ENCODE peak calls at places on chromosomes 16 and 17, in ten cellular contexts. One of them, this sample, is unnamed.

GRCh38 chr17:13597723-13598347 is 3.9 kb downstream of the HS3ST3A1 start:
- DNase-seq in naive B cell: no peak
- DNase-seq in foreskin keratinocyte: peak
- DNase-seq in pancreas: no peak
- DNase-seq in activated T-cell treated with anti-CD3 and anti-CD28 coated beads, Interleukin-2, amount 50 U/mL, for 72 hours: peak
- DNase-seq in activated naive CD8-positive, alpha-beta T cell treated with anti-CD3 and anti-CD28 coated beads, Interleukin-2, amount 50 U/mL, for 24 hours: peak
- DNase-seq in mammary epithelial cell: peak
- DNase-seq in activated CD4-positive, alpha-beta T cell treated with anti-CD3 and anti-CD28 coated beads, Interleukin-2, amount 50 U/mL, for 1 hour: peak
- DNase-seq in AG04450: no peak
- DNase-seq in neural crest cell: peak
- DNase-seq in this sample: no peak

GRCh38 chr17:57899822-57900221 is 50.0 kb upstream of the MRPS23 start:
- DNase-seq in naive B cell: no peak
- DNase-seq in foreskin keratinocyte: no peak
- DNase-seq in pancreas: peak
- DNase-seq in activated T-cell treated with anti-CD3 and anti-CD28 coated beads, Interleukin-2, amount 50 U/mL, for 72 hours: no peak
- DNase-seq in activated naive CD8-positive, alpha-beta T cell treated with anti-CD3 and anti-CD28 coated beads, Interleukin-2, amount 50 U/mL, for 24 hours: no peak
- DNase-seq in mammary epithelial cell: no peak
- DNase-seq in activated CD4-positive, alpha-beta T cell treated with anti-CD3 and anti-CD28 coated beads, Interleukin-2, amount 50 U/mL, for 1 hour: no peak
- DNase-seq in AG04450: no peak
- DNase-seq in neural crest cell: no peak
- DNase-seq in this sample: no peak

GRCh38 chr16:27169511-27170071 is 33.7 kb upstream of the KDM8 start:
- DNase-seq in naive B cell: peak
- DNase-seq in foreskin keratinocyte: peak
- DNase-seq in pancreas: no peak
- DNase-seq in activated T-cell treated with anti-CD3 and anti-CD28 coated beads, Interleukin-2, amount 50 U/mL, for 72 hours: peak
- DNase-seq in activated naive CD8-positive, alpha-beta T cell treated with anti-CD3 and anti-CD28 coated beads, Interleukin-2, amount 50 U/mL, for 24 hours: peak
- DNase-seq in mammary epithelial cell: peak
- DNase-seq in activated CD4-positive, alpha-beta T cell treated with anti-CD3 and anti-CD28 coated beads, Interleukin-2, amount 50 U/mL, for 1 hour: peak
- DNase-seq in AG04450: peak
- DNase-seq in neural crest cell: no peak
- DNase-seq in this sample: no peak

GRCh38 chr17:64572682-64573154 is 65.9 kb downstream of the CEP95 start:
- DNase-seq in naive B cell: no peak
- DNase-seq in foreskin keratinocyte: no peak
- DNase-seq in pancreas: no peak
- DNase-seq in activated T-cell treated with anti-CD3 and anti-CD28 coated beads, Interleukin-2, amount 50 U/mL, for 72 hours: peak
- DNase-seq in activated naive CD8-positive, alpha-beta T cell treated with anti-CD3 and anti-CD28 coated beads, Interleukin-2, amount 50 U/mL, for 24 hours: no peak
- DNase-seq in mammary epithelial cell: no peak
- DNase-seq in activated CD4-positive, alpha-beta T cell treated with anti-CD3 and anti-CD28 coated beads, Interleukin-2, amount 50 U/mL, for 1 hour: no peak
- DNase-seq in AG04450: no peak
- DNase-seq in neural crest cell: no peak
- DNase-seq in this sample: no peak

GRCh38 chr16:1188781-1189189 is 35.9 kb downstream of the CACNA1H start:
- DNase-seq in naive B cell: peak
- DNase-seq in foreskin keratinocyte: no peak
- DNase-seq in pancreas: peak
- DNase-seq in activated T-cell treated with anti-CD3 and anti-CD28 coated beads, Interleukin-2, amount 50 U/mL, for 72 hours: peak
- DNase-seq in activated naive CD8-positive, alpha-beta T cell treated with anti-CD3 and anti-CD28 coated beads, Interleukin-2, amount 50 U/mL, for 24 hours: peak
- DNase-seq in mammary epithelial cell: peak
- DNase-seq in activated CD4-positive, alpha-beta T cell treated with anti-CD3 and anti-CD28 coated beads, Interleukin-2, amount 50 U/mL, for 1 hour: peak
- DNase-seq in AG04450: no peak
- DNase-seq in neural crest cell: peak
- DNase-seq in this sample: no peak

GRCh38 chr16:87628940-87629339 is 26.6 kb downstream of the JPH3 start:
- DNase-seq in naive B cell: no peak
- DNase-seq in foreskin keratinocyte: peak
- DNase-seq in pancreas: no peak
- DNase-seq in activated T-cell treated with anti-CD3 and anti-CD28 coated beads, Interleukin-2, amount 50 U/mL, for 72 hours: no peak
- DNase-seq in activated naive CD8-positive, alpha-beta T cell treated with anti-CD3 and anti-CD28 coated beads, Interleukin-2, amount 50 U/mL, for 24 hours: no peak
- DNase-seq in mammary epithelial cell: peak
- DNase-seq in activated CD4-positive, alpha-beta T cell treated with anti-CD3 and anti-CD28 coated beads, Interleukin-2, amount 50 U/mL, for 1 hour: no peak
- DNase-seq in AG04450: no peak
- DNase-seq in neural crest cell: no peak
- DNase-seq in this sample: no peak

GRCh38 chr17:27565874-27566672 is 64.9 kb upstream of the LGALS9 start:
- DNase-seq in naive B cell: no peak
- DNase-seq in foreskin keratinocyte: no peak
- DNase-seq in pancreas: no peak
- DNase-seq in activated T-cell treated with anti-CD3 and anti-CD28 coated beads, Interleukin-2, amount 50 U/mL, for 72 hours: peak
- DNase-seq in activated naive CD8-positive, alpha-beta T cell treated with anti-CD3 and anti-CD28 coated beads, Interleukin-2, amount 50 U/mL, for 24 hours: peak
- DNase-seq in mammary epithelial cell: no peak
- DNase-seq in activated CD4-positive, alpha-beta T cell treated with anti-CD3 and anti-CD28 coated beads, Interleukin-2, amount 50 U/mL, for 1 hour: no peak
- DNase-seq in AG04450: no peak
- DNase-seq in neural crest cell: no peak
- DNase-seq in this sample: no peak

GRCh38 chr17:62882878-62883277 is 74.8 kb upstream of the MARCHF10 start:
- DNase-seq in naive B cell: no peak
- DNase-seq in foreskin keratinocyte: no peak
- DNase-seq in pancreas: no peak
- DNase-seq in activated T-cell treated with anti-CD3 and anti-CD28 coated beads, Interleukin-2, amount 50 U/mL, for 72 hours: peak
- DNase-seq in activated naive CD8-positive, alpha-beta T cell treated with anti-CD3 and anti-CD28 coated beads, Interleukin-2, amount 50 U/mL, for 24 hours: no peak
- DNase-seq in mammary epithelial cell: no peak
- DNase-seq in activated CD4-positive, alpha-beta T cell treated with anti-CD3 and anti-CD28 coated beads, Interleukin-2, amount 50 U/mL, for 1 hour: no peak
- DNase-seq in AG04450: no peak
- DNase-seq in neural crest cell: no peak
- DNase-seq in this sample: no peak

GRCh38 chr16:61460020-61460419 is 576.2 kb downstream of the CDH8 start:
- DNase-seq in naive B cell: no peak
- DNase-seq in foreskin keratinocyte: no peak
- DNase-seq in pancreas: no peak
- DNase-seq in activated T-cell treated with anti-CD3 and anti-CD28 coated beads, Interleukin-2, amount 50 U/mL, for 72 hours: no peak
- DNase-seq in activated naive CD8-positive, alpha-beta T cell treated with anti-CD3 and anti-CD28 coated beads, Interleukin-2, amount 50 U/mL, for 24 hours: no peak
- DNase-seq in mammary epithelial cell: no peak
- DNase-seq in activated CD4-positive, alpha-beta T cell treated with anti-CD3 and anti-CD28 coated beads, Interleukin-2, amount 50 U/mL, for 1 hour: no peak
- DNase-seq in AG04450: no peak
- DNase-seq in neural crest cell: no peak
- DNase-seq in this sample: no peak

GRCh38 chr16:66480265-66481080 is 53.4 kb downstream of the BEAN1 start:
- DNase-seq in naive B cell: no peak
- DNase-seq in foreskin keratinocyte: peak
- DNase-seq in pancreas: no peak
- DNase-seq in activated T-cell treated with anti-CD3 and anti-CD28 coated beads, Interleukin-2, amount 50 U/mL, for 72 hours: no peak
- DNase-seq in activated naive CD8-positive, alpha-beta T cell treated with anti-CD3 and anti-CD28 coated beads, Interleukin-2, amount 50 U/mL, for 24 hours: no peak
- DNase-seq in mammary epithelial cell: peak
- DNase-seq in activated CD4-positive, alpha-beta T cell treated with anti-CD3 and anti-CD28 coated beads, Interleukin-2, amount 50 U/mL, for 1 hour: no peak
- DNase-seq in AG04450: no peak
- DNase-seq in neural crest cell: no peak
- DNase-seq in this sample: no peak

GRCh38 chr17:68108313-68109000 is 72.9 kb downstream of the KPNA2 start:
- DNase-seq in naive B cell: no peak
- DNase-seq in foreskin keratinocyte: no peak
- DNase-seq in pancreas: no peak
- DNase-seq in activated T-cell treated with anti-CD3 and anti-CD28 coated beads, Interleukin-2, amount 50 U/mL, for 72 hours: no peak
- DNase-seq in activated naive CD8-positive, alpha-beta T cell treated with anti-CD3 and anti-CD28 coated beads, Interleukin-2, amount 50 U/mL, for 24 hours: no peak
- DNase-seq in mammary epithelial cell: no peak
- DNase-seq in activated CD4-positive, alpha-beta T cell treated with anti-CD3 and anti-CD28 coated beads, Interleukin-2, amount 50 U/mL, for 1 hour: no peak
- DNase-seq in AG04450: no peak
- DNase-seq in neural crest cell: no peak
- DNase-seq in this sample: no peak

GRCh38 chr16:55948230-55948629 is 73.1 kb upstream of the CES5A start:
- DNase-seq in naive B cell: no peak
- DNase-seq in foreskin keratinocyte: no peak
- DNase-seq in pancreas: no peak
- DNase-seq in activated T-cell treated with anti-CD3 and anti-CD28 coated beads, Interleukin-2, amount 50 U/mL, for 72 hours: no peak
- DNase-seq in activated naive CD8-positive, alpha-beta T cell treated with anti-CD3 and anti-CD28 coated beads, Interleukin-2, amount 50 U/mL, for 24 hours: no peak
- DNase-seq in mammary epithelial cell: no peak
- DNase-seq in activated CD4-positive, alpha-beta T cell treated with anti-CD3 and anti-CD28 coated beads, Interleukin-2, amount 50 U/mL, for 1 hour: no peak
- DNase-seq in AG04450: no peak
- DNase-seq in neural crest cell: no peak
- DNase-seq in this sample: no peak

GRCh38 chr17:44952946-44953475 is 5.4 kb upstream of the KIF18B start:
- DNase-seq in naive B cell: no peak
- DNase-seq in foreskin keratinocyte: no peak
- DNase-seq in pancreas: no peak
- DNase-seq in activated T-cell treated with anti-CD3 and anti-CD28 coated beads, Interleukin-2, amount 50 U/mL, for 72 hours: no peak
- DNase-seq in activated naive CD8-positive, alpha-beta T cell treated with anti-CD3 and anti-CD28 coated beads, Interleukin-2, amount 50 U/mL, for 24 hours: no peak
- DNase-seq in mammary epithelial cell: no peak
- DNase-seq in activated CD4-positive, alpha-beta T cell treated with anti-CD3 and anti-CD28 coated beads, Interleukin-2, amount 50 U/mL, for 1 hour: no peak
- DNase-seq in AG04450: no peak
- DNase-seq in neural crest cell: no peak
- DNase-seq in this sample: no peak

GRCh38 chr16:28982418-28982817 is 2.4 kb upstream of the LAT start:
- DNase-seq in naive B cell: no peak
- DNase-seq in foreskin keratinocyte: no peak
- DNase-seq in pancreas: no peak
- DNase-seq in activated T-cell treated with anti-CD3 and anti-CD28 coated beads, Interleukin-2, amount 50 U/mL, for 72 hours: no peak
- DNase-seq in activated naive CD8-positive, alpha-beta T cell treated with anti-CD3 and anti-CD28 coated beads, Interleukin-2, amount 50 U/mL, for 24 hours: no peak
- DNase-seq in mammary epithelial cell: no peak
- DNase-seq in activated CD4-positive, alpha-beta T cell treated with anti-CD3 and anti-CD28 coated beads, Interleukin-2, amount 50 U/mL, for 1 hour: no peak
- DNase-seq in AG04450: no peak
- DNase-seq in neural crest cell: no peak
- DNase-seq in this sample: no peak

GRCh38 chr16:57528499-57529323 is 7.7 kb downstream of the CCDC102A start:
- DNase-seq in naive B cell: no peak
- DNase-seq in foreskin keratinocyte: no peak
- DNase-seq in pancreas: no peak
- DNase-seq in activated T-cell treated with anti-CD3 and anti-CD28 coated beads, Interleukin-2, amount 50 U/mL, for 72 hours: no peak
- DNase-seq in activated naive CD8-positive, alpha-beta T cell treated with anti-CD3 and anti-CD28 coated beads, Interleukin-2, amount 50 U/mL, for 24 hours: no peak
- DNase-seq in mammary epithelial cell: no peak
- DNase-seq in activated CD4-positive, alpha-beta T cell treated with anti-CD3 and anti-CD28 coated beads, Interleukin-2, amount 50 U/mL, for 1 hour: no peak
- DNase-seq in AG04450: no peak
- DNase-seq in neural crest cell: no peak
- DNase-seq in this sample: no peak

GRCh38 chr17:83091257-83092141 is 12.1 kb downstream of the METRNL start:
- DNase-seq in naive B cell: no peak
- DNase-seq in foreskin keratinocyte: peak
- DNase-seq in pancreas: peak
- DNase-seq in activated T-cell treated with anti-CD3 and anti-CD28 coated beads, Interleukin-2, amount 50 U/mL, for 72 hours: no peak
- DNase-seq in activated naive CD8-positive, alpha-beta T cell treated with anti-CD3 and anti-CD28 coated beads, Interleukin-2, amount 50 U/mL, for 24 hours: no peak
- DNase-seq in mammary epithelial cell: no peak
- DNase-seq in activated CD4-positive, alpha-beta T cell treated with anti-CD3 and anti-CD28 coated beads, Interleukin-2, amount 50 U/mL, for 1 hour: no peak
- DNase-seq in AG04450: no peak
- DNase-seq in neural crest cell: no peak
- DNase-seq in this sample: no peak

GRCh38 chr16:17369441-17369951 is 101.3 kb downstream of the XYLT1 start:
- DNase-seq in naive B cell: peak
- DNase-seq in foreskin keratinocyte: no peak
- DNase-seq in pancreas: peak
- DNase-seq in activated T-cell treated with anti-CD3 and anti-CD28 coated beads, Interleukin-2, amount 50 U/mL, for 72 hours: peak
- DNase-seq in activated naive CD8-positive, alpha-beta T cell treated with anti-CD3 and anti-CD28 coated beads, Interleukin-2, amount 50 U/mL, for 24 hours: peak
- DNase-seq in mammary epithelial cell: no peak
- DNase-seq in activated CD4-positive, alpha-beta T cell treated with anti-CD3 and anti-CD28 coated beads, Interleukin-2, amount 50 U/mL, for 1 hour: peak
- DNase-seq in AG04450: no peak
- DNase-seq in neural crest cell: no peak
- DNase-seq in this sample: no peak

GRCh38 chr16:5776876-5777275 is 679.3 kb upstream of the EEF2KMT start:
- DNase-seq in naive B cell: no peak
- DNase-seq in foreskin keratinocyte: no peak
- DNase-seq in pancreas: no peak
- DNase-seq in activated T-cell treated with anti-CD3 and anti-CD28 coated beads, Interleukin-2, amount 50 U/mL, for 72 hours: no peak
- DNase-seq in activated naive CD8-positive, alpha-beta T cell treated with anti-CD3 and anti-CD28 coated beads, Interleukin-2, amount 50 U/mL, for 24 hours: no peak
- DNase-seq in mammary epithelial cell: peak
- DNase-seq in activated CD4-positive, alpha-beta T cell treated with anti-CD3 and anti-CD28 coated beads, Interleukin-2, amount 50 U/mL, for 1 hour: no peak
- DNase-seq in AG04450: no peak
- DNase-seq in neural crest cell: no peak
- DNase-seq in this sample: no peak

GRCh38 chr16:31869511-31870201 is 4.0 kb upstream of the ZNF267 start:
- DNase-seq in naive B cell: peak
- DNase-seq in foreskin keratinocyte: peak
- DNase-seq in pancreas: peak
- DNase-seq in activated T-cell treated with anti-CD3 and anti-CD28 coated beads, Interleukin-2, amount 50 U/mL, for 72 hours: peak
- DNase-seq in activated naive CD8-positive, alpha-beta T cell treated with anti-CD3 and anti-CD28 coated beads, Interleukin-2, amount 50 U/mL, for 24 hours: peak
- DNase-seq in mammary epithelial cell: peak
- DNase-seq in activated CD4-positive, alpha-beta T cell treated with anti-CD3 and anti-CD28 coated beads, Interleukin-2, amount 50 U/mL, for 1 hour: peak
- DNase-seq in AG04450: peak
- DNase-seq in neural crest cell: no peak
- DNase-seq in this sample: no peak

GRCh38 chr17:37219876-37220608 is 155.7 kb upstream of the C17orf78 start:
- DNase-seq in naive B cell: no peak
- DNase-seq in foreskin keratinocyte: peak
- DNase-seq in pancreas: no peak
- DNase-seq in activated T-cell treated with anti-CD3 and anti-CD28 coated beads, Interleukin-2, amount 50 U/mL, for 72 hours: no peak
- DNase-seq in activated naive CD8-positive, alpha-beta T cell treated with anti-CD3 and anti-CD28 coated beads, Interleukin-2, amount 50 U/mL, for 24 hours: no peak
- DNase-seq in mammary epithelial cell: peak
- DNase-seq in activated CD4-positive, alpha-beta T cell treated with anti-CD3 and anti-CD28 coated beads, Interleukin-2, amount 50 U/mL, for 1 hour: no peak
- DNase-seq in AG04450: no peak
- DNase-seq in neural crest cell: no peak
- DNase-seq in this sample: no peak

GRCh38 chr16:50861451-50861850 is 119.6 kb downstream of the CYLD start:
- DNase-seq in naive B cell: no peak
- DNase-seq in foreskin keratinocyte: no peak
- DNase-seq in pancreas: no peak
- DNase-seq in activated T-cell treated with anti-CD3 and anti-CD28 coated beads, Interleukin-2, amount 50 U/mL, for 72 hours: no peak
- DNase-seq in activated naive CD8-positive, alpha-beta T cell treated with anti-CD3 and anti-CD28 coated beads, Interleukin-2, amount 50 U/mL, for 24 hours: no peak
- DNase-seq in mammary epithelial cell: no peak
- DNase-seq in activated CD4-positive, alpha-beta T cell treated with anti-CD3 and anti-CD28 coated beads, Interleukin-2, amount 50 U/mL, for 1 hour: no peak
- DNase-seq in AG04450: no peak
- DNase-seq in neural crest cell: no peak
- DNase-seq in this sample: peak

GRCh38 chr16:10971560-10971961 is 27.2 kb downstream of the CLEC16A start:
- DNase-seq in naive B cell: peak
- DNase-seq in foreskin keratinocyte: peak
- DNase-seq in pancreas: peak
- DNase-seq in activated T-cell treated with anti-CD3 and anti-CD28 coated beads, Interleukin-2, amount 50 U/mL, for 72 hours: no peak
- DNase-seq in activated naive CD8-positive, alpha-beta T cell treated with anti-CD3 and anti-CD28 coated beads, Interleukin-2, amount 50 U/mL, for 24 hours: peak
- DNase-seq in mammary epithelial cell: peak
- DNase-seq in activated CD4-positive, alpha-beta T cell treated with anti-CD3 and anti-CD28 coated beads, Interleukin-2, amount 50 U/mL, for 1 hour: no peak
- DNase-seq in AG04450: peak
- DNase-seq in neural crest cell: peak
- DNase-seq in this sample: no peak

This sample was measured in right atrium auricular region.